ENCODE peak calls at places on chromosomes 4 and X, in eight cellular contexts. D is astrocyte of the spinal cord; Y is activated T-helper 1 cell treated with anti-CD3 and anti-CD28 coated beads, Interleukin-2, amount 50 U/mL, for 16 hours; U is spleen; E is T-helper 9 cell; G is activated CD4-positive, alpha-beta T cell treated with anti-CD3 and anti-CD28 coated beads, Interleukin-2, amount 50 U/mL, for 24 hours; C is type B pancreatic cell; T is AG08396. F is an unnamed sample.

GRCh38 chrX:93591398-93591797 is 82.0 kb downstream of the NAP1L3 start:
- DNase-seq in D (no peak), Y (no peak), U (no peak), E (no peak), G (no peak), C (no peak), T (no peak), F (no peak)

GRCh38 chrX:19842542-19842941 is 44.9 kb downstream of the SH3KBP1 start:
- DNase-seq in D (no peak), Y (no peak), U (no peak), E (no peak), G (no peak), C (no peak), T (no peak), F (no peak)

GRCh38 chr4:12186526-12186925 is 757.8 kb upstream of the HS3ST1 start:
- DNase-seq in D (no peak), Y (no peak), U (no peak), E (no peak), G (no peak), C (no peak), T (no peak), F (no peak)

GRCh38 chr4:89657931-89658700 is 178.8 kb downstream of the SNCA start:
- DNase-seq in D (peak), Y (no peak), U (no peak), E (no peak), G (no peak), C (no peak), T (no peak), F (peak)

GRCh38 chrX:49627030-49627777 is 28.4 kb downstream of the GAGE1 start:
- DNase-seq in D (no peak), Y (no peak), U (no peak), E (no peak), G (no peak), C (no peak), T (no peak), F (no peak)

GRCh38 chrX:97021680-97022079 is 138.0 kb downstream of the RPA4 start:
- DNase-seq in D (peak), Y (no peak), U (no peak), E (no peak), G (no peak), C (no peak), T (no peak), F (no peak)

GRCh38 chr4:160353548-160353947 is 1250.7 kb downstream of the RAPGEF2 start:
- DNase-seq in D (peak), Y (no peak), U (no peak), E (no peak), G (no peak), C (no peak), T (no peak), F (peak)

GRCh38 chrX:1170243-1170642 is 42.2 kb downstream of the CRLF2 start:
- DNase-seq in D (no peak), Y (no peak), U (peak), E (no peak), G (no peak), C (no peak), T (no peak), F (no peak)

GRCh38 chr4:25271866-25272265 is 38.0 kb downstream of the PI4K2B start:
- DNase-seq in D (no peak), Y (no peak), U (no peak), E (no peak), G (no peak), C (no peak), T (no peak), F (no peak)

GRCh38 chr4:131430302-131430701 is 1718.8 kb upstream of the PCDH10 start:
- DNase-seq in D (no peak), Y (no peak), U (no peak), E (no peak), G (no peak), C (no peak), T (no peak), F (no peak)

GRCh38 chr4:7324651-7325121 is 110.0 kb downstream of the PSAPL1 start:
- DNase-seq in D (no peak), Y (no peak), U (peak), E (no peak), G (no peak), C (no peak), T (no peak), F (peak)

GRCh38 chrX:70141373-70141772 is 8.1 kb downstream of the IGBP1 start:
- DNase-seq in D (no peak), Y (no peak), U (no peak), E (no peak), G (no peak), C (no peak), T (no peak), F (no peak)

GRCh38 chr4:26619784-26620183 is 35.9 kb downstream of the TBC1D19 start:
- DNase-seq in D (peak), Y (no peak), U (no peak), E (no peak), G (no peak), C (no peak), T (peak), F (no peak)

GRCh38 chr4:3342182-3342854 is 49.5 kb downstream of the RGS12 start:
- DNase-seq in D (peak), Y (no peak), U (no peak), E (no peak), G (no peak), C (no peak), T (peak), F (peak)

GRCh38 chr4:48653217-48654014 is 126.7 kb downstream of the FRYL start:
- DNase-seq in D (peak), Y (no peak), U (no peak), E (no peak), G (no peak), C (no peak), T (peak), F (peak)

GRCh38 chrX:83469551-83469950 is 38.5 kb upstream of the POU3F4 start:
- DNase-seq in D (peak), Y (no peak), U (no peak), E (no peak), G (no peak), C (no peak), T (peak), F (no peak)

GRCh38 chrX:65985922-65986588 is 53.8 kb downstream of the VSIG4 start:
- DNase-seq in D (peak), Y (no peak), U (peak), E (peak), G (no peak), C (no peak), T (peak), F (peak)

GRCh38 chr4:176548571-176548970 is 228.8 kb downstream of the SPCS3 start:
- DNase-seq in D (peak), Y (no peak), U (no peak), E (no peak), G (no peak), C (no peak), T (peak), F (peak)

GRCh38 chr4:55008166-55009056 is 117.0 kb downstream of the KDR start:
- DNase-seq in D (no peak), Y (no peak), U (no peak), E (no peak), G (no peak), C (no peak), T (no peak), F (no peak)

GRCh38 chrX:131792789-131793462 is 230.2 kb upstream of the STK26 start:
- DNase-seq in D (peak), Y (no peak), U (peak), E (peak), G (no peak), C (no peak), T (peak), F (peak)

GRCh38 chr4:84028340-84028739 is 470.8 kb downstream of the NKX6-1 start:
- DNase-seq in D (no peak), Y (no peak), U (no peak), E (no peak), G (no peak), C (no peak), T (no peak), F (no peak)

GRCh38 chrX:11864171-11864570 is 106.1 kb downstream of the MSL3 start:
- DNase-seq in D (no peak), Y (no peak), U (no peak), E (no peak), G (no peak), C (no peak), T (no peak), F (peak)

GRCh38 chr4:23903859-23904438 is 14.1 kb upstream of the PPARGC1A start:
- DNase-seq in D (no peak), Y (no peak), U (no peak), E (no peak), G (no peak), C (no peak), T (no peak), F (peak)

F was measured in myocyte.